ENCODE peak calls at places on chromosomes 2 and 18, in seven cellular contexts. X, M, P, I, C, T and E are unnamed samples.

GRCh38 chr2:33160217-33160616 is 213.5 kb downstream of the LTBP1 start:
- DNase-seq in P (peak; percentile 84), I (no peak), M (no peak), T (no peak), C (peak; percentile 65), X (no peak), E (peak; percentile 67)

GRCh38 chr2:20103514-20103913 is 52.1 kb upstream of the LAPTM4A start:
- DNase-seq in P (no peak), T (no peak), X (no peak), M (no peak), C (peak; percentile 12), I (peak; percentile 56), E (no peak)

GRCh38 chr2:24496959-24497358 is 5.9 kb downstream of the NCOA1 start:
- DNase-seq in X (no peak), P (no peak), C (no peak), T (no peak), I (no peak), M (no peak), E (no peak)

GRCh38 chr2:29753676-29754444 is 167.5 kb downstream of the ALK start:
- DNase-seq in I (no peak), M (no peak), T (no peak), X (no peak), P (peak; percentile 88), C (peak; percentile 63), E (peak; percentile 87)

GRCh38 chr2:72919414-72920316 is 2.3 kb downstream of the EMX1 start:
- DNase-seq in C (no peak), M (no peak), P (no peak), I (peak; percentile 65), X (no peak), T (no peak), E (peak; percentile 5)

GRCh38 chr2:74502147-74502719 is 2.8 kb upstream of the LBX2 start:
- DNase-seq in X (no peak), T (no peak), M (no peak), I (no peak), P (no peak), C (no peak), E (no peak)

GRCh38 chr18:22563098-22563707 is 145.5 kb upstream of the CTAGE1 start:
- DNase-seq in T (peak; percentile 48), C (peak; percentile 95), X (no peak), P (peak; percentile 92), I (peak; percentile 18), M (peak; percentile 93), E (peak; percentile 99)

GRCh38 chr2:168802825-168803726 is 639 bp downstream of the NOSTRIN start:
- DNase-seq in C (no peak), T (no peak), M (no peak), I (no peak), P (no peak), X (no peak), E (no peak)